ENCODE peak calls at places on chromosomes 5 and 9, in eight cellular contexts. G, A, Z, C, N, W, Q and X are unnamed samples.

GRCh38 chr5:143245929-143246561 is 157.4 kb downstream of the NR3C1 start:
- DNase-seq in C (peak; percentile 92), A (no peak), G (no peak), W (no peak), Z (peak; percentile 97), Q (no peak), N (no peak), X (peak; percentile 94)

GRCh38 chr5:74499236-74499635 is 141.3 kb downstream of the ENC1 start:
- DNase-seq in N (no peak), A (no peak), G (no peak), W (no peak), C (no peak), Z (no peak), Q (no peak), X (no peak)

GRCh38 chr5:77186990-77187389 is 23.5 kb upstream of the PDE8B start:
- DNase-seq in A (no peak), Z (no peak), W (no peak), C (no peak), Q (no peak), G (no peak), N (no peak), X (no peak)

GRCh38 chr5:94425396-94425795 is 193.0 kb downstream of the KIAA0825 start:
- DNase-seq in N (no peak), C (no peak), A (no peak), W (no peak), Z (no peak), G (no peak), Q (no peak), X (no peak)

GRCh38 chr5:6518298-6519057 is 69.8 kb downstream of the UBE2QL1 start:
- DNase-seq in C (no peak), A (no peak), N (no peak), Q (no peak), W (no peak), G (no peak), Z (no peak), X (no peak)

GRCh38 chr9:23644906-23645305 is 181.1 kb downstream of the ELAVL2 start:
- DNase-seq in C (no peak), N (no peak), A (no peak), G (no peak), W (no peak), Z (no peak), Q (no peak), X (no peak)

GRCh38 chr5:169801324-169801777 is 164.3 kb downstream of the DOCK2 start:
- DNase-seq in G (no peak), Q (no peak), N (no peak), C (no peak), A (no peak), Z (peak; percentile 88), W (no peak), X (peak; percentile 86)

GRCh38 chr9:94971378-94972131 is 245.1 kb downstream of the AOPEP start:
- DNase-seq in A (peak; percentile 65), W (peak; percentile 53), G (no peak), N (no peak), C (no peak), Q (no peak), Z (no peak), X (no peak)

GRCh38 chr9:134629061-134629585 is 12.5 kb upstream of the COL5A1 start:
- DNase-seq in N (no peak), C (no peak), Q (no peak), W (no peak), A (no peak), Z (no peak), G (no peak), X (no peak)

GRCh38 chr9:135989722-135990467 is 28.7 kb upstream of the UBAC1 start:
- DNase-seq in Q (no peak), G (no peak), A (no peak), Z (no peak), W (peak; percentile 54), N (no peak), C (no peak), X (no peak)

GRCh38 chr5:160938532-160938931 is 86.5 kb upstream of the ATP10B start:
- DNase-seq in C (no peak), A (no peak), Z (no peak), W (no peak), N (no peak), Q (no peak), G (no peak), X (peak; percentile 11)

GRCh38 chr5:133200256-133200655 is 148.4 kb downstream of the HSPA4 start:
- DNase-seq in Z (no peak), G (no peak), A (peak; percentile 78), W (no peak), C (no peak), N (no peak), Q (no peak), X (no peak)

GRCh38 chr9:97906236-97906831 is 16.0 kb downstream of the TRMO start:
- DNase-seq in C (no peak), G (no peak), Z (peak; percentile 69), N (no peak), A (no peak), W (no peak), Q (no peak), X (no peak)

GRCh38 chr5:134242146-134242545 is 16.3 kb upstream of the PPP2CA start:
- DNase-seq in A (no peak), Z (peak; percentile 88), C (no peak), W (no peak), G (no peak), N (no peak), Q (no peak), X (no peak)

GRCh38 chr9:130451509-130452388 is 7.0 kb downstream of the ASS1 start:
- DNase-seq in W (no peak), A (peak; percentile 81), N (no peak), Z (peak; percentile 98), C (no peak), Q (peak; percentile 81), G (peak; percentile 16), X (peak; percentile 84)

GRCh38 chr5:168613996-168614395 is 34.8 kb upstream of the PANK3 start:
- DNase-seq in W (no peak), A (no peak), G (no peak), N (no peak), Z (no peak), C (no peak), Q (no peak), X (peak; percentile 3)

GRCh38 chr5:168614661-168615060 is 35.5 kb upstream of the PANK3 start:
- DNase-seq in N (no peak), W (no peak), Q (no peak), G (no peak), Z (no peak), C (no peak), A (no peak), X (no peak)

GRCh38 chr5:168612123-168612522 is 33.0 kb upstream of the PANK3 start:
- DNase-seq in N (no peak), G (no peak), A (no peak), C (no peak), Z (no peak), Q (no peak), W (no peak), X (no peak)

GRCh38 chr5:168613396-168613795 is 34.2 kb upstream of the PANK3 start:
- DNase-seq in A (no peak), Q (no peak), W (no peak), C (no peak), N (no peak), Z (no peak), G (no peak), X (no peak)

DNA sequence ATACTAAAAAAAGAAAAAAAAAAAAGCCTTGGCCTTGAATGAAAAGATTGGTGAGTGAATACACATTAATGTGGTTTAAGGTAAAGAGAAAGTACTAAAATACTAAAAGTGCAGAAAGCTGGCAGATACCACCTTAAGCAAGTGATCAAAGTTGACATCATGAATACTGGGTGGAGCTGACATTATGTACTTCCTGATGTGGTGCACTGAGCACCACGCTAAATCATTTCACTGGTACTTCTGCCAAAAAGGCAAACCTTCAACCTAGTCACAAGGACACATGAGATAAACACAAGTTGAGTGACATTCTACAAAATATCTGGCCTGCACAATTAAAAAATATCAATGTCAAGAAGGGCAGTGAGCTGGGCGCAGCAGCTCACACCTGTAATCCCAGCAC is 33.8 kb upstream of the PANK3 start:
- DNase-seq in N (no peak), G (no peak), W (no peak), Q (no peak), C (no peak), A (no peak), Z (peak; percentile 11), X (peak; percentile 15)
- H3K27ac ChIP-seq in N (no peak overlapping the region), G (no peak overlapping the region), W (no peak overlapping the region), Q (no peak overlapping the region), C (no peak overlapping the region), A (no peak overlapping the region), Z (no peak overlapping the region), X (no peak overlapping the region)

GRCh38 chr5:54616031-54616430 is 98.5 kb downstream of the SNX18 start:
- DNase-seq in C (no peak), Z (peak; percentile 84), W (no peak), N (no peak), A (no peak), Q (no peak), G (no peak), X (no peak)
- TF ChIP-seq EZH2phosphoT487 in C (no peak), Z (no peak), W (no peak), N (no peak), A (no peak), Q (no peak), G (no peak), X (no peak)

GRCh38 chr9:132239999-132240859 is 78.4 kb downstream of the NTNG2 start:
- DNase-seq in Q (peak; percentile 54), N (no peak), A (peak; percentile 75), C (no peak), W (peak; percentile 64), G (no peak), Z (no peak), X (no peak)

GRCh38 chr9:132240860-132241482 is 79.1 kb downstream of the NTNG2 start:
- DNase-seq in A (peak; percentile 99), G (peak; percentile 95), N (peak; percentile 97), W (peak; percentile 99), Z (peak; percentile 80), Q (peak; percentile 99), C (peak; percentile 93), X (peak; percentile 76)

GRCh38 chr9:132241840-132242620 is 80.2 kb downstream of the NTNG2 start:
- DNase-seq in Q (peak; percentile 51), N (peak; percentile 68), W (peak; percentile 61), C (no peak), A (peak; percentile 67), G (peak; percentile 74), Z (no peak), X (no peak)

GRCh38 chr9:132242621-132243155 is 80.8 kb downstream of the NTNG2 start:
- DNase-seq in C (no peak), W (peak; percentile 54), A (no peak), G (peak; percentile 25), Z (no peak), N (no peak), Q (peak; percentile 32), X (no peak)

GRCh38 chr9:132241483-132241839 is 79.6 kb downstream of the NTNG2 start:
- DNase-seq in W (no peak), Z (no peak), G (no peak), A (no peak), C (no peak), Q (no peak), N (no peak), X (no peak)
- H3K27ac ChIP-seq in W (no peak overlapping the region), Z (no peak overlapping the region), G (no peak overlapping the region), A (peak overlapping the region; percentile 50), C (peak overlapping the region; percentile 59), Q (no peak overlapping the region), N (no peak overlapping the region), X (no peak overlapping the region)

GRCh38 chr5:112986224-112986623 is 9.6 kb downstream of the DCP2 start:
- DNase-seq in Z (no peak), G (no peak), Q (peak; percentile 24), C (no peak), N (no peak), W (no peak), A (no peak), X (no peak)
- TF ChIP-seq EZH2phosphoT487 in Z (no peak), G (no peak), Q (no peak), C (no peak), N (no peak), W (no peak), A (no peak), X (no peak)

GRCh38 chr9:89978185-89978584 is 373.4 kb downstream of the GADD45G start:
- DNase-seq in Q (peak; percentile 61), C (peak; percentile 4), G (no peak), W (peak; percentile 29), N (no peak), Z (peak; percentile 45), A (no peak), X (peak; percentile 6)
- H3K27ac ChIP-seq in Q (no peak overlapping the region), C (no peak overlapping the region), G (no peak overlapping the region), W (no peak overlapping the region), N (no peak overlapping the region), Z (no peak overlapping the region), A (no peak overlapping the region), X (no peak overlapping the region)